ENCODE peak calls at places on chromosomes 7 and 10, in four cellular contexts. N, U, Q and I are unnamed samples.
A peak's percentile ranks its signal among the peaks of the same experiment; 100 is the strongest.

GRCh38 chr10:47405829-47406547 is 21.9 kb upstream of the ZNF488 start:
- DNase-seq in N (no peak), U (no peak), Q (no peak), I (no peak)

GRCh38 chr7:13822678-13823077 is 166.8 kb downstream of the ETV1 start:
- DNase-seq in N (no peak), U (no peak), Q (no peak), I (no peak)

GRCh38 chr10:62384057-62384446 is 9.9 kb downstream of the ZNF365 start:
- DNase-seq in N (peak; percentile 66), U (no peak), Q (no peak), I (no peak)

GRCh38 chr7:127865466-127865865 is 165.8 kb downstream of the LRRC4 start:
- DNase-seq in N (peak; percentile 68), U (no peak), Q (no peak), I (no peak)

GRCh38 chr10:17710181-17710580 is 41.8 kb upstream of the TMEM236 start:
- DNase-seq in N (no peak), U (no peak), Q (no peak), I (no peak)

GRCh38 chr7:106793015-106793651 is 71.9 kb upstream of the PIK3CG start:
- DNase-seq in N (peak; percentile 70), U (peak; percentile 70), Q (no peak), I (no peak)

GRCh38 chr10:124517466-124517865 is 55.8 kb downstream of the LHPP start:
- DNase-seq in N (no peak), U (no peak), Q (no peak), I (peak; percentile 19)

GRCh38 chr10:100364735-100365391 is 17.8 kb downstream of the SCD start:
- DNase-seq in N (no peak), U (no peak), Q (peak; percentile 77), I (peak; percentile 83)

GRCh38 chr7:37921340-37921805 is 933 bp downstream of the EPDR1 start:
- DNase-seq in N (peak; percentile 72), U (no peak), Q (peak; percentile 30), I (peak; percentile 63)

GRCh38 chr7:152647-153046 is 39.7 kb upstream of the FAM20C start:
- DNase-seq in N (no peak), U (no peak), Q (no peak), I (peak; percentile 28)

GRCh38 chr10:57247271-57247670 is 886.2 kb upstream of the ZWINT start:
- DNase-seq in N (no peak), U (no peak), Q (no peak), I (no peak)

GRCh38 chr10:108275895-108276685 is 1111.6 kb upstream of the SORCS1 start:
- DNase-seq in N (peak; percentile 50), U (no peak), Q (no peak), I (no peak)

GRCh38 chr7:116545411-116545993 is 20.7 kb downstream of the CAV1 start:
- DNase-seq in N (no peak), U (no peak), Q (no peak), I (no peak)

GRCh38 chr7:140526214-140526613 is 46.9 kb upstream of the MKRN1 start:
- DNase-seq in N (no peak), U (no peak), Q (no peak), I (no peak)

GRCh38 chr7:77479536-77480088 is 57.5 kb upstream of the PTPN12 start:
- DNase-seq in N (no peak), U (no peak), Q (no peak), I (no peak)

GRCh38 chr7:47622946-47623640 is 41.2 kb upstream of the TNS3 start:
- DNase-seq in N (no peak), U (no peak), Q (no peak), I (no peak)

GRCh38 chr7:117458977-117459583 is 20.7 kb upstream of the CFTR start:
- DNase-seq in N (peak; percentile 58), U (peak; percentile 28), Q (no peak), I (no peak)

GRCh38 chr7:129989466-129989865 is 36.7 kb upstream of the UBE2H start:
- DNase-seq in N (peak; percentile 82), U (no peak), Q (no peak), I (no peak)

GRCh38 chr10:5563991-5564536 is 39.3 kb downstream of the CALML3 start:
- DNase-seq in N (no peak), U (no peak), Q (no peak), I (peak; percentile 82)

GRCh38 chr10:70927221-70927943 is 39.0 kb upstream of the PCBD1 start:
- DNase-seq in N (no peak), U (no peak), Q (no peak), I (no peak)

GRCh38 chr7:24328050-24328449 is 44.1 kb downstream of the NPY start:
- DNase-seq in N (no peak), U (no peak), Q (no peak), I (no peak)

GRCh38 chr10:58152698-58153263 is 114.9 kb downstream of the IPMK start:
- DNase-seq in N (peak; percentile 52), U (peak; percentile 44), Q (peak; percentile 18), I (peak; percentile 55)

GRCh38 chr10:98467506-98468318 is 21.0 kb upstream of the HPS1 start:
- DNase-seq in N (peak; percentile 75), U (peak; percentile 86), Q (peak; percentile 60), I (peak; percentile 84)

GRCh38 chr10:77505431-77506334 is 131.9 kb downstream of the KCNMA1 start:
- DNase-seq in N (no peak), U (no peak), Q (no peak), I (no peak)

GRCh38 chr7:22563621-22564241 is 63.7 kb upstream of the STEAP1B start:
- DNase-seq in N (no peak), U (no peak), Q (no peak), I (no peak)

GRCh38 chr7:132024290-132024689 is 467.9 kb upstream of the PODXL start:
- DNase-seq in N (no peak), U (no peak), Q (no peak), I (no peak)

GRCh38 chr7:101502466-101503098 is 126.5 kb downstream of the MYL10 start:
- DNase-seq in N (no peak), U (no peak), Q (no peak), I (peak; percentile 22)

GRCh38 chr7:108330237-108330636 is 126.0 kb downstream of the NRCAM start:
- DNase-seq in N (no peak), U (no peak), Q (no peak), I (no peak)

GRCh38 chr10:132697568-132698200 is 88.3 kb downstream of the NKX6-2 start:
- DNase-seq in N (no peak), U (no peak), Q (peak; percentile 5), I (peak; percentile 26)

GRCh38 chr7:130719550-130719949 is 14.5 kb downstream of the KLF14 start:
- DNase-seq in N (no peak), U (no peak), Q (no peak), I (no peak)

GRCh38 chr10:96667401-96667800 is 52.9 kb downstream of the PIK3AP1 start:
- DNase-seq in N (no peak), U (no peak), Q (no peak), I (no peak)
- H3K27ac ChIP-seq in N (no peak overlapping the region), U (peak overlapping the region; percentile 3), Q (no peak overlapping the region), I (no peak overlapping the region)

GRCh38 chr7:105353752-105354328 is 34.9 kb downstream of the SRPK2 start:
- DNase-seq in N (no peak), U (peak; percentile 11), Q (peak; percentile 60), I (peak; percentile 71)
- H3K27ac ChIP-seq in N (no peak overlapping the region), U (no peak overlapping the region), Q (peak overlapping the region; percentile 73), I (no peak overlapping the region)

DNA sequence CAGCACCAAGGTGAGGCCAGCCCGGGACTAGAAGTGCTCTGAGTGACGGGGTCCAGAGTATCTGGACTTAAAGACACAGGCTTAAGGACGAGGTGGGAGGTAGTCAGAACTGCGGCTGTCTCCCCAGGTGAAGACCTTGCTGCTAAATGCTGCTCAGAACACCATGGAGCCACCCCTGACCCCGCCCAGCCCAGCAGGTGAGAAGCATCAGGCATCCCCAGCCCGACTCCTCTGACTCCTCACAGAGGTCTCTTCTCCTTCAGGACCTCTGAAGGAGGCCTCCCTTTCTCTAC is 5.8 kb downstream of the NFKB2 start:
- DNase-seq in N (no peak), U (no peak), Q (no peak), I (no peak)
- H3K27ac ChIP-seq in N (no peak overlapping the region), U (no peak overlapping the region), Q (no peak overlapping the region), I (no peak overlapping the region)

GRCh38 chr7:75967055-75967454 is 27.3 kb downstream of the TMEM120A start:
- DNase-seq in N (no peak), U (no peak), Q (no peak), I (no peak)

GRCh38 chr7:75965617-75966016 is 28.8 kb downstream of the TMEM120A start:
- DNase-seq in N (no peak), U (no peak), Q (no peak), I (no peak)

GRCh38 chr7:75967573-75967997 is 26.8 kb downstream of the TMEM120A start:
- DNase-seq in N (no peak), U (no peak), Q (no peak), I (no peak)

GRCh38 chr7:75968012-75968411 is 26.4 kb downstream of the TMEM120A start:
- DNase-seq in N (no peak), U (no peak), Q (no peak), I (no peak)

DNA sequence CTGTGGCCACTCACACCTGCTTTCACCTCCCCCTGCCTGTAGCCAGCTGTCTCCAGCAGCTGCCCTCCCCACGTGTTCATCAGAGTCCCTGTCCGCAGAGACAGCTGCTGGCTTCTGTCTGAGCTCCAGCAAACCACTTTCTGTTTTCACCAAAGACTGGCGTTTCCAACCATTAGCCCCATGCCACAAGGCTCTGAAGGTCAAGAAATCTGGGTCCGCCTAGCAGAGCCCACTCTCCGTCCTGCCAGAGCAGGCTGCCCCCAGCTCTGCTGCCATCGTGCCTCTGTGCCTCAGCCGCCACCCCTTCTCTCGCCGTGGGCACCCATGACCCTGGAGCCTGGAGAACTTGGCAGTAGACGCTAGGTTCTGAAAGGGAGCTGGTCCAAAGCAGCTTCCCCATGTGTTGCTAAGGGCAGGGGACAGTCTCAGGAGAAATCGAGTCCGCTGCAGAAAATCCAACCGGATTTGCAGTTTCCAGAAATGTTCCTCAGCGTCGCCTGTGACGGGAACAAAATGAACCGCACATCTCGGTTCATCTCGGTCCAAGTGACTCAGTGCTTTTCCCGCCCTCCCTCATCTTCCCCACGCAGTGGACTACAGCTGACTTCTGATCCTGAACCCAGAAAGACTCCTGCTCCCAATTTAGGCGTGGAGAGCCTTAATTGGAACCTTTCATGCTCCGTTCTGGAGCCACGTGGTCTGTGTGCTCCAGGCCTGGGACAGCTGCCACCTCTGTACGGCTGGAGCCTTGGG is 28.0 kb downstream of the TMEM120A start:
- DNase-seq in N (peak; percentile 34), U (no peak), Q (peak; percentile 66), I (peak; percentile 78)
- H3K27ac ChIP-seq in N (no peak overlapping the region), U (no peak overlapping the region), Q (peak overlapping the region; percentile 89), I (peak overlapping the region; percentile 97)

DNA sequence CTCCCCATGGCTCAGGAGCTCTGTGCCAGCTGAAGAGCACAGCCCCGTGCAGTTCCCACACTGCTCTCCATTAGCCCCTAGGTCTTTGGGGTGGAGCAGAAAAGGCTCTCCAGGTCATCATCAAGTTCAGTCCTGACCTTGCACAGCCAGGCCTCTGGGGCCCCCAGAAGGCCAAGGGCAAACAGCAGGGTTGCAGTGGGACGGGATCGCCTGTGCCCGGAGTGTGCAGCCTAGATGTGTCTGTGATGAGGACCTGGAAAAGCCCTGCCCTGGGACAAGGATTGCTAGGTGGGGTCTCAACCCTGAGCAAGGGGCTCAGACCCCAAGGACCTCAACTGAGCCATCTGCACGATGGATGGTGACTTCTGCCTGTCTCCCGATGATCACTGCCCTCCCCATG is 549 bp downstream of the INMT start:
- DNase-seq in N (no peak), U (no peak), Q (no peak), I (no peak)
- H3K27ac ChIP-seq in N (no peak overlapping the region), U (no peak overlapping the region), Q (peak overlapping the region; percentile 83), I (peak overlapping the region; percentile 42)

GRCh38 chr10:955127-955819 is 23.8 kb upstream of the LARP4B start:
- DNase-seq in N (no peak), U (no peak), Q (no peak), I (no peak)
- H3K27ac ChIP-seq in N (no peak overlapping the region), U (no peak overlapping the region), Q (no peak overlapping the region), I (no peak overlapping the region)

GRCh38 chr7:100437150-100438100 is 1.1 kb upstream of the PPP1R35 start:
- DNase-seq in N (no peak), U (no peak), Q (no peak), I (peak; percentile 55)
- H3K27ac ChIP-seq in N (no peak overlapping the region), U (peak overlapping the region; percentile 84), Q (peak overlapping the region; percentile 95), I (no peak overlapping the region)